ENCODE peak calls at places on chromosomes 1 and 21, in eight cellular contexts. T is heart left ventricle, H is left colon, B is NCI-H1417, C is EH, P is HFFc6, S is GDM1, R is GM06990. A is an unnamed sample.

GRCh38 chr1:54273837-54274192 is 73.8 kb downstream of the MRPL37 start:
- DNase-seq in T (no peak), H (no peak), B (no peak), C (peak), P (no peak), S (no peak), R (no peak), A (no peak)

GRCh38 chr1:220775238-220775853 is 11.4 kb upstream of the MTARC1 start:
- DNase-seq in T (peak), H (peak), B (no peak), C (peak), P (peak), S (no peak), R (no peak), A (peak)

GRCh38 chr1:113890816-113891215 is 3.4 kb upstream of the BCL2L15 start:
- DNase-seq in T (no peak), H (no peak), B (no peak), C (no peak), P (no peak), S (no peak), R (no peak), A (no peak)

GRCh38 chr1:53469373-53469772 is 10.2 kb downstream of the DMRTB1 start:
- DNase-seq in T (no peak), H (no peak), B (no peak), C (no peak), P (no peak), S (no peak), R (no peak), A (no peak)

GRCh38 chr1:12475158-12475934 is 142.7 kb downstream of the DHRS3 start:
- DNase-seq in T (no peak), H (no peak), B (no peak), C (no peak), P (no peak), S (no peak), R (no peak), A (no peak)

GRCh38 chr1:47596328-47596727 is 158.5 kb downstream of the FOXD2 start:
- DNase-seq in T (peak), H (no peak), B (no peak), C (no peak), P (no peak), S (no peak), R (no peak), A (no peak)

GRCh38 chr1:32618673-32619221 is 31.6 kb downstream of the ZBTB8OS start:
- DNase-seq in T (no peak), H (no peak), B (no peak), C (peak), P (no peak), S (no peak), R (no peak), A (no peak)

GRCh38 chr1:42742141-42742540 is 2.1 kb upstream of the CLDN19 start:
- DNase-seq in T (no peak), H (no peak), B (no peak), C (no peak), P (no peak), S (no peak), R (no peak), A (no peak)

GRCh38 chr1:160204526-160205241 is 500 bp upstream of the PEA15 start:
- DNase-seq in T (no peak), H (no peak), B (no peak), C (peak), P (no peak), S (no peak), R (peak), A (peak)

GRCh38 chr1:208131631-208132286 is 112.4 kb downstream of the PLXNA2 start:
- DNase-seq in T (no peak), H (no peak), B (peak), C (no peak), P (no peak), S (no peak), R (no peak), A (no peak)

GRCh38 chr1:215807926-215808325 is 240.8 kb downstream of the KCTD3 start:
- DNase-seq in T (no peak), H (no peak), B (no peak), C (peak), P (peak), S (no peak), R (no peak), A (no peak)

GRCh38 chr1:233677690-233678354 is 63.9 kb downstream of the KCNK1 start:
- DNase-seq in T (no peak), H (no peak), B (peak), C (no peak), P (no peak), S (no peak), R (no peak), A (no peak)

GRCh38 chr1:233625510-233625981 is 11.6 kb downstream of the KCNK1 start:
- DNase-seq in T (no peak), H (no peak), B (no peak), C (no peak), P (no peak), S (no peak), R (no peak), A (no peak)

GRCh38 chr1:43541721-43542401 is 11.2 kb downstream of the PTPRF start:
- DNase-seq in T (peak), H (peak), B (peak), C (no peak), P (no peak), S (no peak), R (no peak), A (peak)

GRCh38 chr1:116347678-116348077 is 25.4 kb upstream of the ATP1A1 start:
- DNase-seq in T (no peak), H (no peak), B (no peak), C (no peak), P (no peak), S (no peak), R (no peak), A (no peak)

GRCh38 chr1:147235822-147236221 is 6.7 kb upstream of the CHD1L start:
- DNase-seq in T (no peak), H (no peak), B (no peak), C (no peak), P (no peak), S (no peak), R (no peak), A (no peak)

GRCh38 chr21:42097860-42098259 is 26.7 kb downstream of the UMODL1 start:
- DNase-seq in T (no peak), H (peak), B (peak), C (peak), P (peak), S (peak), R (no peak), A (peak)

GRCh38 chr1:207024202-207025143 is 8.1 kb downstream of the C1orf116 start:
- DNase-seq in T (no peak), H (no peak), B (no peak), C (no peak), P (no peak), S (peak), R (no peak), A (no peak)

GRCh38 chr1:204435246-204435885 is 23.7 kb upstream of the PPP1R15B start:
- DNase-seq in T (no peak), H (no peak), B (no peak), C (peak), P (no peak), S (no peak), R (no peak), A (no peak)

GRCh38 chr1:95018602-95019369 is 54.0 kb downstream of the ALG14 start:
- DNase-seq in T (no peak), H (no peak), B (no peak), C (peak), P (peak), S (no peak), R (no peak), A (no peak)

GRCh38 chr1:27690205-27690604 is 18.2 kb upstream of the IFI6 start:
- DNase-seq in T (no peak), H (no peak), B (no peak), C (no peak), P (no peak), S (no peak), R (no peak), A (no peak)

GRCh38 chr1:25695991-25696330 is 79.4 kb downstream of the MAN1C1 start:
- DNase-seq in T (no peak), H (no peak), B (no peak), C (peak), P (peak), S (no peak), R (no peak), A (no peak)

GRCh38 chr1:206687251-206687914 is 2.7 kb downstream of the MAPKAPK2 start:
- DNase-seq in T (no peak), H (no peak), B (no peak), C (no peak), P (no peak), S (no peak), R (no peak), A (no peak)

GRCh38 chr1:204445860-204446412 is 34.3 kb upstream of the PPP1R15B start:
- DNase-seq in T (no peak), H (peak), B (no peak), C (peak), P (peak), S (peak), R (peak), A (no peak)

GRCh38 chr1:190124068-190124467 is 353.6 kb downstream of the BRINP3 start:
- DNase-seq in T (no peak), H (no peak), B (no peak), C (no peak), P (no peak), S (no peak), R (no peak), A (no peak)

GRCh38 chr1:187491082-187491720 is 662.5 kb downstream of the PLA2G4A start:
- DNase-seq in T (no peak), H (no peak), B (no peak), C (peak), P (no peak), S (no peak), R (no peak), A (no peak)

GRCh38 chr21:42760977-42761751 is 107.7 kb downstream of the PDE9A start:
- DNase-seq in T (no peak), H (no peak), B (no peak), C (no peak), P (no peak), S (no peak), R (no peak), A (no peak)

GRCh38 chr1:158506369-158506987 is 34.5 kb downstream of the OR10R2 start:
- DNase-seq in T (no peak), H (peak), B (no peak), C (peak), P (no peak), S (peak), R (no peak), A (no peak)

GRCh38 chr1:213905315-213905714 is 82.5 kb upstream of the PROX1 start:
- DNase-seq in T (peak), H (no peak), B (no peak), C (no peak), P (no peak), S (no peak), R (no peak), A (no peak)

GRCh38 chr1:55318111-55318817 is 103.1 kb upstream of the USP24 start:
- DNase-seq in T (peak), H (no peak), B (no peak), C (peak), P (no peak), S (peak), R (no peak), A (no peak)

GRCh38 chr1:113109908-113110554 is 37.0 kb downstream of the LRIG2 start:
- DNase-seq in T (peak), H (no peak), B (no peak), C (peak), P (peak), S (no peak), R (no peak), A (no peak)

GRCh38 chr1:248714248-248714647 is 11.7 kb upstream of the OR14I1 start:
- DNase-seq in T (no peak), H (no peak), B (no peak), C (no peak), P (no peak), S (no peak), R (no peak), A (no peak)

GRCh38 chr1:77473690-77474089 is 191.9 kb downstream of the AK5 start:
- DNase-seq in T (no peak), H (no peak), B (no peak), C (peak), P (peak), S (no peak), R (no peak), A (no peak)

GRCh38 chr21:42384999-42385398 is 10.9 kb downstream of the TMPRSS3 start:
- DNase-seq in T (no peak), H (peak), B (no peak), C (no peak), P (no peak), S (no peak), R (no peak), A (no peak)

GRCh38 chr1:180157576-180158057 is 2.9 kb downstream of the QSOX1 start:
- DNase-seq in T (no peak), H (no peak), B (no peak), C (no peak), P (no peak), S (no peak), R (no peak), A (no peak)

GRCh38 chr1:34858901-34859441 is 578 bp downstream of the SMIM12 start:
- DNase-seq in T (no peak), H (peak), B (peak), C (peak), P (peak), S (no peak), R (no peak), A (peak)

GRCh38 chr1:151032164-151032563 is 4.2 kb upstream of the BNIPL start:
- DNase-seq in T (no peak), H (no peak), B (no peak), C (no peak), P (no peak), S (no peak), R (no peak), A (no peak)

GRCh38 chr1:16628361-16629111 is 15.2 kb upstream of the NBPF1 start:
- DNase-seq in T (peak), H (peak), B (no peak), C (no peak), P (no peak), S (no peak), R (no peak), A (no peak)

A was measured in lung.